ENCODE peak calls at places on chromosomes 6 and 20, in eight cellular contexts. One of them, this sample, is unnamed.

GRCh38 chr6:137086031-137086430 is 41.3 kb upstream of the IL20RA start:
- DNase-seq in Caki2: no peak
- DNase-seq in AG04450: no peak
- DNase-seq in GM03348: no peak
- DNase-seq in T-helper 2 cell: no peak
- DNase-seq in stimulated activated CD4-positive, alpha-beta T cell treated with anti-CD3 and anti-CD28 coated beads, Interleukin-15, amount 100 ng/mL, for 24 hours: no peak
- DNase-seq in transverse colon: no peak
- DNase-seq in T follicular helper cell: no peak
- DNase-seq in this sample: no peak

GRCh38 chr6:169986171-169986847 is 234.9 kb downstream of the ERMARD start:
- DNase-seq in Caki2: no peak
- DNase-seq in AG04450: no peak
- DNase-seq in GM03348: no peak
- DNase-seq in T-helper 2 cell: no peak
- DNase-seq in stimulated activated CD4-positive, alpha-beta T cell treated with anti-CD3 and anti-CD28 coated beads, Interleukin-15, amount 100 ng/mL, for 24 hours: no peak
- DNase-seq in transverse colon: no peak
- DNase-seq in T follicular helper cell: no peak
- DNase-seq in this sample: no peak

GRCh38 chr6:115485400-115485799 is 575.3 kb downstream of the FRK start:
- DNase-seq in Caki2: no peak
- DNase-seq in AG04450: no peak
- DNase-seq in GM03348: no peak
- DNase-seq in T-helper 2 cell: no peak
- DNase-seq in stimulated activated CD4-positive, alpha-beta T cell treated with anti-CD3 and anti-CD28 coated beads, Interleukin-15, amount 100 ng/mL, for 24 hours: no peak
- DNase-seq in transverse colon: no peak
- DNase-seq in T follicular helper cell: no peak
- DNase-seq in this sample: no peak

GRCh38 chr6:168451805-168452204 is 10.8 kb downstream of the SMOC2 start:
- DNase-seq in Caki2: no peak
- DNase-seq in AG04450: no peak
- DNase-seq in GM03348: no peak
- DNase-seq in T-helper 2 cell: no peak
- DNase-seq in stimulated activated CD4-positive, alpha-beta T cell treated with anti-CD3 and anti-CD28 coated beads, Interleukin-15, amount 100 ng/mL, for 24 hours: no peak
- DNase-seq in transverse colon: no peak
- DNase-seq in T follicular helper cell: no peak
- DNase-seq in this sample: no peak

GRCh38 chr6:14059791-14060436 is 57.7 kb upstream of the CD83 start:
- DNase-seq in Caki2: peak
- DNase-seq in AG04450: no peak
- DNase-seq in GM03348: no peak
- DNase-seq in T-helper 2 cell: no peak
- DNase-seq in stimulated activated CD4-positive, alpha-beta T cell treated with anti-CD3 and anti-CD28 coated beads, Interleukin-15, amount 100 ng/mL, for 24 hours: no peak
- DNase-seq in transverse colon: no peak
- DNase-seq in T follicular helper cell: no peak
- DNase-seq in this sample: no peak

GRCh38 chr20:50635014-50635557 is 56.3 kb downstream of the RIPOR3 start:
- DNase-seq in Caki2: no peak
- DNase-seq in AG04450: no peak
- DNase-seq in GM03348: no peak
- DNase-seq in T-helper 2 cell: no peak
- DNase-seq in stimulated activated CD4-positive, alpha-beta T cell treated with anti-CD3 and anti-CD28 coated beads, Interleukin-15, amount 100 ng/mL, for 24 hours: no peak
- DNase-seq in transverse colon: no peak
- DNase-seq in T follicular helper cell: no peak
- DNase-seq in this sample: no peak

GRCh38 chr6:152096863-152097496 is 289.5 kb downstream of the ESR1 start:
- DNase-seq in Caki2: no peak
- DNase-seq in AG04450: peak
- DNase-seq in GM03348: peak
- DNase-seq in T-helper 2 cell: no peak
- DNase-seq in stimulated activated CD4-positive, alpha-beta T cell treated with anti-CD3 and anti-CD28 coated beads, Interleukin-15, amount 100 ng/mL, for 24 hours: no peak
- DNase-seq in transverse colon: no peak
- DNase-seq in T follicular helper cell: no peak
- DNase-seq in this sample: no peak

GRCh38 chr6:154829970-154830369 is 96.8 kb downstream of the SCAF8 start:
- DNase-seq in Caki2: no peak
- DNase-seq in AG04450: no peak
- DNase-seq in GM03348: no peak
- DNase-seq in T-helper 2 cell: no peak
- DNase-seq in stimulated activated CD4-positive, alpha-beta T cell treated with anti-CD3 and anti-CD28 coated beads, Interleukin-15, amount 100 ng/mL, for 24 hours: no peak
- DNase-seq in transverse colon: no peak
- DNase-seq in T follicular helper cell: no peak
- DNase-seq in this sample: no peak

GRCh38 chr6:134464690-134465411 is 146.9 kb upstream of the SGK1 start:
- DNase-seq in Caki2: peak
- DNase-seq in AG04450: peak
- DNase-seq in GM03348: peak
- DNase-seq in T-helper 2 cell: no peak
- DNase-seq in stimulated activated CD4-positive, alpha-beta T cell treated with anti-CD3 and anti-CD28 coated beads, Interleukin-15, amount 100 ng/mL, for 24 hours: no peak
- DNase-seq in transverse colon: no peak
- DNase-seq in T follicular helper cell: no peak
- DNase-seq in this sample: peak

GRCh38 chr6:134863763-134864510 is 86.0 kb downstream of the ALDH8A1 start:
- DNase-seq in Caki2: peak
- DNase-seq in AG04450: no peak
- DNase-seq in GM03348: no peak
- DNase-seq in T-helper 2 cell: no peak
- DNase-seq in stimulated activated CD4-positive, alpha-beta T cell treated with anti-CD3 and anti-CD28 coated beads, Interleukin-15, amount 100 ng/mL, for 24 hours: no peak
- DNase-seq in transverse colon: no peak
- DNase-seq in T follicular helper cell: no peak
- DNase-seq in this sample: no peak

GRCh38 chr20:2217857-2218529 is 77.8 kb upstream of the TGM3 start:
- DNase-seq in Caki2: no peak
- DNase-seq in AG04450: no peak
- DNase-seq in GM03348: no peak
- DNase-seq in T-helper 2 cell: no peak
- DNase-seq in stimulated activated CD4-positive, alpha-beta T cell treated with anti-CD3 and anti-CD28 coated beads, Interleukin-15, amount 100 ng/mL, for 24 hours: peak
- DNase-seq in transverse colon: peak
- DNase-seq in T follicular helper cell: no peak
- DNase-seq in this sample: no peak

GRCh38 chr20:20463933-20464374 is 96.0 kb downstream of the INSM1 start:
- DNase-seq in Caki2: no peak
- DNase-seq in AG04450: no peak
- DNase-seq in GM03348: no peak
- DNase-seq in T-helper 2 cell: no peak
- DNase-seq in stimulated activated CD4-positive, alpha-beta T cell treated with anti-CD3 and anti-CD28 coated beads, Interleukin-15, amount 100 ng/mL, for 24 hours: no peak
- DNase-seq in transverse colon: no peak
- DNase-seq in T follicular helper cell: no peak
- DNase-seq in this sample: no peak

GRCh38 chr6:26394289-26394688 is 7.8 kb upstream of the BTN3A1 start:
- DNase-seq in Caki2: peak
- DNase-seq in AG04450: peak
- DNase-seq in GM03348: peak
- DNase-seq in T-helper 2 cell: no peak
- DNase-seq in stimulated activated CD4-positive, alpha-beta T cell treated with anti-CD3 and anti-CD28 coated beads, Interleukin-15, amount 100 ng/mL, for 24 hours: no peak
- DNase-seq in transverse colon: no peak
- DNase-seq in T follicular helper cell: no peak
- DNase-seq in this sample: peak

GRCh38 chr6:142469220-142469619 is 167.4 kb downstream of the ADGRG6 start:
- DNase-seq in Caki2: no peak
- DNase-seq in AG04450: no peak
- DNase-seq in GM03348: no peak
- DNase-seq in T-helper 2 cell: no peak
- DNase-seq in stimulated activated CD4-positive, alpha-beta T cell treated with anti-CD3 and anti-CD28 coated beads, Interleukin-15, amount 100 ng/mL, for 24 hours: no peak
- DNase-seq in transverse colon: no peak
- DNase-seq in T follicular helper cell: no peak
- DNase-seq in this sample: no peak

GRCh38 chr20:56861590-56861989 is 232.5 kb downstream of the TFAP2C start:
- DNase-seq in Caki2: no peak
- DNase-seq in AG04450: no peak
- DNase-seq in GM03348: no peak
- DNase-seq in T-helper 2 cell: no peak
- DNase-seq in stimulated activated CD4-positive, alpha-beta T cell treated with anti-CD3 and anti-CD28 coated beads, Interleukin-15, amount 100 ng/mL, for 24 hours: no peak
- DNase-seq in transverse colon: no peak
- DNase-seq in T follicular helper cell: no peak
- DNase-seq in this sample: no peak

GRCh38 chr6:16148498-16148897 is 19.6 kb downstream of the MYLIP start:
- DNase-seq in Caki2: peak
- DNase-seq in AG04450: no peak
- DNase-seq in GM03348: no peak
- DNase-seq in T-helper 2 cell: no peak
- DNase-seq in stimulated activated CD4-positive, alpha-beta T cell treated with anti-CD3 and anti-CD28 coated beads, Interleukin-15, amount 100 ng/mL, for 24 hours: no peak
- DNase-seq in transverse colon: peak
- DNase-seq in T follicular helper cell: no peak
- DNase-seq in this sample: peak

GRCh38 chr6:141988954-141989705 is 143.6 kb upstream of the GJE1 start:
- DNase-seq in Caki2: peak
- DNase-seq in AG04450: peak
- DNase-seq in GM03348: peak
- DNase-seq in T-helper 2 cell: no peak
- DNase-seq in stimulated activated CD4-positive, alpha-beta T cell treated with anti-CD3 and anti-CD28 coated beads, Interleukin-15, amount 100 ng/mL, for 24 hours: peak
- DNase-seq in transverse colon: no peak
- DNase-seq in T follicular helper cell: no peak
- DNase-seq in this sample: peak

GRCh38 chr6:4225207-4225872 is 90.0 kb upstream of the ECI2 start:
- DNase-seq in Caki2: peak
- DNase-seq in AG04450: no peak
- DNase-seq in GM03348: no peak
- DNase-seq in T-helper 2 cell: no peak
- DNase-seq in stimulated activated CD4-positive, alpha-beta T cell treated with anti-CD3 and anti-CD28 coated beads, Interleukin-15, amount 100 ng/mL, for 24 hours: no peak
- DNase-seq in transverse colon: no peak
- DNase-seq in T follicular helper cell: no peak
- DNase-seq in this sample: no peak

GRCh38 chr20:24100370-24101011 is 111.9 kb upstream of the GGTLC1 start:
- DNase-seq in Caki2: peak
- DNase-seq in AG04450: no peak
- DNase-seq in GM03348: peak
- DNase-seq in T-helper 2 cell: peak
- DNase-seq in stimulated activated CD4-positive, alpha-beta T cell treated with anti-CD3 and anti-CD28 coated beads, Interleukin-15, amount 100 ng/mL, for 24 hours: peak
- DNase-seq in transverse colon: peak
- DNase-seq in T follicular helper cell: peak
- DNase-seq in this sample: peak

GRCh38 chr6:10621227-10621626 is 73.2 kb downstream of the C6orf52 start:
- DNase-seq in Caki2: no peak
- DNase-seq in AG04450: no peak
- DNase-seq in GM03348: no peak
- DNase-seq in T-helper 2 cell: no peak
- DNase-seq in stimulated activated CD4-positive, alpha-beta T cell treated with anti-CD3 and anti-CD28 coated beads, Interleukin-15, amount 100 ng/mL, for 24 hours: no peak
- DNase-seq in transverse colon: no peak
- DNase-seq in T follicular helper cell: no peak
- DNase-seq in this sample: no peak

GRCh38 chr6:30893001-30893591 is 8.8 kb downstream of the DDR1 start:
- DNase-seq in Caki2: no peak
- DNase-seq in AG04450: no peak
- DNase-seq in GM03348: no peak
- DNase-seq in T-helper 2 cell: no peak
- DNase-seq in stimulated activated CD4-positive, alpha-beta T cell treated with anti-CD3 and anti-CD28 coated beads, Interleukin-15, amount 100 ng/mL, for 24 hours: no peak
- DNase-seq in transverse colon: no peak
- DNase-seq in T follicular helper cell: no peak
- DNase-seq in this sample: no peak

GRCh38 chr6:163354085-163354484 is 60.4 kb upstream of the QKI start:
- DNase-seq in Caki2: no peak
- DNase-seq in AG04450: no peak
- DNase-seq in GM03348: no peak
- DNase-seq in T-helper 2 cell: no peak
- DNase-seq in stimulated activated CD4-positive, alpha-beta T cell treated with anti-CD3 and anti-CD28 coated beads, Interleukin-15, amount 100 ng/mL, for 24 hours: no peak
- DNase-seq in transverse colon: no peak
- DNase-seq in T follicular helper cell: no peak
- DNase-seq in this sample: no peak

GRCh38 chr6:113640046-113640445 is 217.1 kb upstream of the MARCKS start:
- DNase-seq in Caki2: no peak
- DNase-seq in AG04450: no peak
- DNase-seq in GM03348: no peak
- DNase-seq in T-helper 2 cell: no peak
- DNase-seq in stimulated activated CD4-positive, alpha-beta T cell treated with anti-CD3 and anti-CD28 coated beads, Interleukin-15, amount 100 ng/mL, for 24 hours: no peak
- DNase-seq in transverse colon: no peak
- DNase-seq in T follicular helper cell: no peak
- DNase-seq in this sample: no peak

GRCh38 chr6:24931752-24932691 is 3.7 kb downstream of the RIPOR2 start:
- DNase-seq in Caki2: peak
- DNase-seq in AG04450: no peak
- DNase-seq in GM03348: no peak
- DNase-seq in T-helper 2 cell: no peak
- DNase-seq in stimulated activated CD4-positive, alpha-beta T cell treated with anti-CD3 and anti-CD28 coated beads, Interleukin-15, amount 100 ng/mL, for 24 hours: no peak
- DNase-seq in transverse colon: no peak
- DNase-seq in T follicular helper cell: no peak
- DNase-seq in this sample: peak

GRCh38 chr20:3614509-3614908 is 48.7 kb downstream of the GFRA4 start:
- DNase-seq in Caki2: no peak
- DNase-seq in AG04450: no peak
- DNase-seq in GM03348: no peak
- DNase-seq in T-helper 2 cell: no peak
- DNase-seq in stimulated activated CD4-positive, alpha-beta T cell treated with anti-CD3 and anti-CD28 coated beads, Interleukin-15, amount 100 ng/mL, for 24 hours: no peak
- DNase-seq in transverse colon: no peak
- DNase-seq in T follicular helper cell: no peak
- DNase-seq in this sample: no peak

GRCh38 chr6:2949536-2950083 is 21.8 kb downstream of the SERPINB6 start:
- DNase-seq in Caki2: no peak
- DNase-seq in AG04450: no peak
- DNase-seq in GM03348: no peak
- DNase-seq in T-helper 2 cell: no peak
- DNase-seq in stimulated activated CD4-positive, alpha-beta T cell treated with anti-CD3 and anti-CD28 coated beads, Interleukin-15, amount 100 ng/mL, for 24 hours: no peak
- DNase-seq in transverse colon: no peak
- DNase-seq in T follicular helper cell: no peak
- DNase-seq in this sample: no peak

GRCh38 chr6:6717008-6717763 is 128.7 kb downstream of the LY86 start:
- DNase-seq in Caki2: no peak
- DNase-seq in AG04450: no peak
- DNase-seq in GM03348: no peak
- DNase-seq in T-helper 2 cell: no peak
- DNase-seq in stimulated activated CD4-positive, alpha-beta T cell treated with anti-CD3 and anti-CD28 coated beads, Interleukin-15, amount 100 ng/mL, for 24 hours: no peak
- DNase-seq in transverse colon: no peak
- DNase-seq in T follicular helper cell: no peak
- DNase-seq in this sample: no peak

GRCh38 chr6:47126647-47127339 is 84.7 kb upstream of the ADGRF1 start:
- DNase-seq in Caki2: peak
- DNase-seq in AG04450: no peak
- DNase-seq in GM03348: no peak
- DNase-seq in T-helper 2 cell: no peak
- DNase-seq in stimulated activated CD4-positive, alpha-beta T cell treated with anti-CD3 and anti-CD28 coated beads, Interleukin-15, amount 100 ng/mL, for 24 hours: no peak
- DNase-seq in transverse colon: peak
- DNase-seq in T follicular helper cell: no peak
- DNase-seq in this sample: peak

GRCh38 chr6:6697620-6698019 is 109.1 kb downstream of the LY86 start:
- DNase-seq in Caki2: no peak
- DNase-seq in AG04450: no peak
- DNase-seq in GM03348: no peak
- DNase-seq in T-helper 2 cell: no peak
- DNase-seq in stimulated activated CD4-positive, alpha-beta T cell treated with anti-CD3 and anti-CD28 coated beads, Interleukin-15, amount 100 ng/mL, for 24 hours: no peak
- DNase-seq in transverse colon: peak
- DNase-seq in T follicular helper cell: no peak
- DNase-seq in this sample: no peak

This sample was measured in epithelial cell of proximal tubule.